ENCODE peak calls at places on chromosomes 2 and 18, in four cellular contexts. Z, N, A and D are unnamed samples.

GRCh38 chr2:159218389-159218788 is 68.1 kb downstream of the WDSUB1 start:
- DNase-seq in N (no peak), A (no peak), Z (no peak), D (no peak)

GRCh38 chr2:40113272-40113671 is 334.2 kb upstream of the THUMPD2 start:
- DNase-seq in N (no peak), Z (no peak), A (no peak), D (no peak)

GRCh38 chr2:86062043-86062442 is 43.6 kb downstream of the POLR1A start:
- DNase-seq in A (peak), Z (no peak), N (no peak), D (no peak)

GRCh38 chr2:235383272-235383843 is 110.5 kb upstream of the AGAP1 start:
- DNase-seq in N (no peak), A (no peak), Z (no peak), D (no peak)

GRCh38 chr2:44759823-44760222 is 181.7 kb upstream of the SIX3 start:
- DNase-seq in A (peak), Z (no peak), N (no peak), D (no peak)

GRCh38 chr18:32777049-32777448 is 4.2 kb upstream of the KLHL14 start:
- DNase-seq in N (no peak), Z (no peak), A (peak), D (no peak)

GRCh38 chr2:72998234-72998651 is 73.3 kb downstream of the SFXN5 start:
- DNase-seq in A (no peak), N (no peak), Z (no peak), D (no peak)

GRCh38 chr18:9734189-9734588 is 26.1 kb downstream of the RAB31 start:
- DNase-seq in N (no peak), A (peak), Z (no peak), D (no peak)

DNA sequence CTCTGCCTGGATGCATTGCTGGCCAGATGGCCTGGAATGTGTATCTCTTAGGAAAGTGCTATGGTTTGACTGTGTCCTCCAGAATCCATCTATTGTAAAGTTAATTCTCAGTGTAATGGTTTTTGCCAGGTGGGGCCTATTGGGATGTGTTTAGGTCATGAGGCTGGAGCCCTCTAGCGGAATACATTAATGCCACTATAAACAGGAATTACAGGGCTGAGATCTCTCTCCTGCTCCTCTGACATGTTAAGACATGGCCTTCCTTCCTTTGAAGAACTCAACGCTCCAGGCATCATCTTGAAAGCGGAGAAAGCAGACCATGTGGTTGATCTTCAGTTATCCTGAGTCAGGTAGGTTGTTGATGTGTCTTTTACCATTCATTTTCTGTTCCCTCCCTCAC is 276.4 kb downstream of the RPIA start:
- DNase-seq in Z (no peak), N (no peak), A (peak), D (no peak)
- TF ChIP-seq ZNF274 in Z (no peak), N (no peak), A (no peak), D (no peak)

DNA sequence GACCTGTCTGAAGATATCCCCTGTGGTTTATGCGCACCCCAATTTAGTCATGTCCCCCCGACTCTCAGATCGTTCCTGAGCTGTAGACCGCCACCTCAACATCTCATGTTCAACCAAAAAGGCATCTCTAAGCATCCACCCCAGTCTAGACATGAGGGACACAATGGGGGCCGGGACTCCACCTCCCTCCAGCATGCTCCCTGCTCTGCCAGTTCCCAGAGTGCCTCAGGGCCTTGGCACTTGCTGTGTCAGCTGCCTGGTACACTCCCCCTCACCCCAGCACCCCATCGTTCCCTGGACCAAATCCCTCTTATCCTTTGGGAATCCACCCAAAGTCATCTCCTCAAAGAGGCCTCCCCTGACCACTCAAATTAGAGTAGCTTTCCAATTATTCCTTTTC is 22.2 kb downstream of the TNS1 start:
- DNase-seq in A (no peak), Z (no peak), N (no peak), D (no peak)
- H3K4me3 ChIP-seq in A (no peak), Z (no peak), N (no peak), D (no peak)

GRCh38 chr18:56172527-56172926 is 465.9 kb downstream of the TXNL1 start:
- DNase-seq in N (no peak), Z (no peak), A (no peak), D (no peak)

GRCh38 chr18:56171854-56172253 is 466.5 kb downstream of the TXNL1 start:
- DNase-seq in N (no peak), A (no peak), Z (no peak), D (no peak)

GRCh38 chr18:56166914-56167313 is 471.5 kb downstream of the TXNL1 start:
- DNase-seq in Z (no peak), A (no peak), N (no peak), D (no peak)

GRCh38 chr18:56165601-56166355 is 472.6 kb downstream of the TXNL1 start:
- DNase-seq in Z (no peak), N (no peak), A (no peak), D (no peak)

GRCh38 chr18:56168049-56168781 is 470.2 kb downstream of the TXNL1 start:
- DNase-seq in Z (no peak), A (no peak), N (peak), D (peak)
- TF ChIP-seq SUZ12 in Z (no peak), A (no peak), N (no peak), D (no peak)

GRCh38 chr18:34740101-34740500 is 30.0 kb downstream of the DTNA start:
- DNase-seq in N (no peak), Z (no peak), A (no peak), D (no peak)

GRCh38 chr18:34734048-34734447 is 23.9 kb downstream of the DTNA start:
- DNase-seq in N (no peak), Z (no peak), A (peak), D (no peak)

GRCh38 chr18:34741401-34741800 is 31.3 kb downstream of the DTNA start:
- DNase-seq in N (no peak), Z (no peak), A (no peak), D (no peak)

GRCh38 chr18:34740724-34741123 is 30.6 kb downstream of the DTNA start:
- DNase-seq in N (no peak), Z (no peak), A (no peak), D (no peak)

GRCh38 chr18:34738173-34738894 is 28.2 kb downstream of the DTNA start:
- DNase-seq in A (peak), N (no peak), Z (no peak), D (no peak)
- TF ChIP-seq ZNF274 in A (no peak), N (no peak), Z (no peak), D (no peak)

DNA sequence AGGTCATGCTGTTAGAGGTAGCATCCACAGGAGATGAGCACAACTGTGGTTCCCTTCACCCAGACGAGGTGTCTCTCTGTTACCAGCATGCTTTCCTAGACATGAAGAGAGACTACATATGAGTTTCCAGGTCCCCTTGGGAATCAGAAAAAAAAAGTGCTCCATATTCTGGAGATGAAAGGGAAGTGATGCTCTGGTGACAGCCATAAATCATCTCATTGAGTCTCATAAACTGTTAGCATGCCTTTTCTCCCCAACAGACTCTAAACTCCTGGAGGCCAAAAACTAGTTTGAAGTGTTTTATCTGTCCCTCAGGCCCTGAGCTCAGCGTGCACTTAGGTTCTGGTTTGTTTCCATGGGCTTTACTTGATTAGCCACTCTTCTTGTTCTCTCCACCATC is 124.6 kb upstream of the CREB1 start:
- DNase-seq in N (no peak), Z (no peak), A (no peak), D (no peak)
- H3K4me3 ChIP-seq in N (no peak), Z (no peak), A (no peak), D (no peak)

GRCh38 chr18:49457616-49458015 is 2.8 kb downstream of the DYM start:
- DNase-seq in A (no peak), N (no peak), Z (no peak), D (no peak)

GRCh38 chr18:49460958-49461601 is 635 bp upstream of the DYM start:
- DNase-seq in N (no peak), Z (no peak), A (no peak), D (no peak)

GRCh38 chr18:49461602-49461977 is 1.1 kb upstream of the DYM start:
- DNase-seq in A (no peak), Z (no peak), N (no peak), D (no peak)

GRCh38 chr18:49456794-49457193 is 3.7 kb downstream of the DYM start:
- DNase-seq in A (no peak), N (no peak), Z (no peak), D (no peak)

DNA sequence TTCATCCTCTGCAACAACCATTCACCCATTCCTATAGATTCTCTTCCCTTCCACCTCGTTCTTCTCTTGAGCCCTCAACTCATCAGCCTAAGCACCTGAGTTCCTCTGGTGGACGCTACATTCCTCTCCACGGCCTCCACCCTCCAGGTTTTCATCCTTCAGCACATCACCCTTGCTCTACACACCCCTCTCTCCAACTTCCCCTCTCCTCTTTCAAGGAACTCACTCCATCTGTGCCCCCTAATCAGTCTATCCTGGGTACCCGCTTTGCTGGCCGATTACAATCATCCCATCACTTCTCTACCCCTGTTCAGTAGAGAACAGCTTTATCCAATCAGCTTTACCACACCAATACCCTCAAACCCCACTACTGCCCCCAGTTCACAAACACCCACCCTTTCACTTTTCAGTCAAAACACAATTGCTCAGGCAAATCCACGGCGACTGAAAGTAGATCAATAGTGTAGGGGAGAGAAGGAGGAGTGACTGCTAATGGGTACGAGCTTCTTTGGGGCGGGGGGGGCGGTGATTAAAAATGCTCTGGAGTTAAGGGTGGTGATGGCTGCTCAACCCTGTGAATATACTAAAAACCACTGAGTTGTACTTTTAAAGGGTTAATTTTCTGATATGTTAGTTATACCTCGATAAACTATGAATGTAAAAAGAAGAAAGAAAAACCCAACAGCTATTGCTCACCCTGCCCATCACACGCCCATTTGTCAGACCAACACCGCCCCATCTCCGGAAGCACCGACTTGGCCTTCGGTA is 857 bp downstream of the DYM start:
- DNase-seq in N (no peak), A (no peak), Z (no peak), D (no peak)
- TF ChIP-seq SUZ12 in N (no peak), A (no peak), Z (no peak), D (no peak)

GRCh38 chr2:128316777-128317185 is 1.9 kb downstream of the HS6ST1 start:
- DNase-seq in Z (no peak), N (no peak), A (no peak), D (no peak)
- TF ChIP-seq ZNF274 in Z (no peak), N (no peak), A (no peak), D (no peak)

DNA sequence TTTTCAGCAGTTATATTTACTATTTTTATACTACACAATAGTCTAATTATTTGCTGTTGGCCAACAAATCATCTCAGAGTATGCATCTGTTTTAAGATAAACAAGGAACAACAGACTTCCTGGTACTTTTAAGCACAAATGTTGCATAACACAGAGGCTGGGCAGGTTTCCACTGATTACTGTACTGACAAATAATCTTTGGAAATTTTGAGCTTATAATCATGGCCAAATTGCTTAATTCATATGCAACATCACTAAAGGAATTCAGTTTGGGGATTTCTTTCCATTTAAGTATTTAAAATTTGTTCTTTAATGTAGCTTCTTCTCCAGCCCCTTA is 737.3 kb upstream of the SALL3 start:
- DNase-seq in A (no peak), N (no peak), Z (no peak), D (no peak)
- H3K4me3 ChIP-seq in A (no peak), N (no peak), Z (no peak), D (no peak)